ENCODE peak calls at places on chromosomes 12 and 14, in four cellular contexts. J is GM12878, B is HepG2, K is K562. O is an unnamed sample.

GRCh38 chr12:104669851-104670337 is 213.1 kb downstream of the CHST11 start:
- DNase-seq in J (peak), B (no peak), K (no peak), O (no peak)

GRCh38 chr12:112938751-112939150 is 477 bp downstream of the OAS3 start:
- DNase-seq in J (no peak), B (no peak), K (no peak), O (no peak)

GRCh38 chr12:120761581-120761980 is 36.0 kb downstream of the ACADS start:
- DNase-seq in J (no peak), B (no peak), K (no peak), O (peak)

GRCh38 chr12:79373896-79374499 is 316.8 kb downstream of the PAWR start:
- DNase-seq in J (no peak), B (peak), K (peak), O (peak)

GRCh38 chr12:85996280-85996679 is 122.2 kb downstream of the NTS start:
- DNase-seq in J (no peak), B (no peak), K (no peak), O (no peak)

GRCh38 chr14:100140452-100141132 is 18.9 kb downstream of the DEGS2 start:
- DNase-seq in J (no peak), B (peak), K (peak), O (no peak)

GRCh38 chr12:78562358-78563205 is 302.0 kb upstream of the SYT1 start:
- DNase-seq in J (no peak), B (peak), K (peak), O (peak)

GRCh38 chr12:20798561-20798960 is 11.9 kb upstream of the SLCO1B3 start:
- DNase-seq in J (no peak), B (peak), K (no peak), O (no peak)

GRCh38 chr12:12622418-12622817 is 10.7 kb downstream of the CREBL2 start:
- DNase-seq in J (no peak), B (no peak), K (no peak), O (no peak)

GRCh38 chr14:76763362-76764041 is 2.2 kb downstream of the VASH1 start:
- DNase-seq in J (no peak), B (no peak), K (no peak), O (no peak)

GRCh38 chr14:93163570-93163969 is 21.1 kb downstream of the MOAP1 start:
- DNase-seq in J (peak), B (no peak), K (peak), O (no peak)

GRCh38 chr12:31589582-31589895 is 1.4 kb downstream of the DENND5B start:
- DNase-seq in J (no peak), B (no peak), K (peak), O (no peak)
- TF ChIP-seq FOXK2 in J (no peak), B (no peak), K (no peak), O (no peak)

GRCh38 chr12:13942826-13943225 is 38.6 kb downstream of the GRIN2B start:
- DNase-seq in J (no peak), B (no peak), K (no peak), O (no peak)
- TF ChIP-seq FOXK2 in J (no peak), B (no peak), K (no peak), O (no peak)

GRCh38 chr12:14239935-14240872 is 125.3 kb upstream of the ATF7IP start:
- DNase-seq in J (peak), B (no peak), K (no peak), O (no peak)

GRCh38 chr12:14243941-14244340 is 121.5 kb upstream of the ATF7IP start:
- DNase-seq in J (no peak), B (no peak), K (no peak), O (no peak)

GRCh38 chr12:14239350-14239934 is 126.0 kb upstream of the ATF7IP start:
- DNase-seq in J (peak), B (peak), K (no peak), O (no peak)

GRCh38 chr12:14240873-14241220 is 124.6 kb upstream of the ATF7IP start:
- DNase-seq in J (no peak), B (no peak), K (no peak), O (no peak)

DNA sequence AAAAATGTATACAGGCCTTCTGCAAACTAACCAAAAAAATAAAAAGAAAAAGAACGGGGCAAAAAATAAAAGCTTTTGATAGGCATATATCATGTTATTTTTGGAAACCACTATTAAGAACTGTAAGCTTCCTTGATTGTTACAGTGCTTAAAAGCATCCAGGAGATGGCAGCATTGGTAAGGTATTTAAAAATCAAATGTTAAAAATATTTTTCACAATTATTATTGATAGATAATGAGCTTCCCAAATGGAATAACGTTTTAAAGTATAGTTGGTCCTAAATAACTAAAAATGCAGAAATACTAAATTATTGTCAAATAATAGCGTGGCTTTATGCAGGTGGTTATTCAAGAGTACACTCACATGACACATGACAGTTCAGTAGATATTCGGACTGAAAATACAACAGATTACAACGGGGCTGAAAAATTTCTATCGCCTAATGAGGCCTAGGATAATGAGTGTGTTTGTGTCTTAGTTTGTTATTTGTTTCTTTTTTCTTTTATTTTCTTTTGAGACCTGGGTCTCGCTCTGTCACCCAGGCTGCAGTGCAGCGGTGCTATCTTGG is 127.2 kb upstream of the ATF7IP start:
- DNase-seq in J (no peak), B (no peak), K (no peak), O (no peak)
- TF ChIP-seq FOXK2 in J (no peak), B (no peak), K (no peak), O (no peak)

GRCh38 chr14:71966528-71966927 is 34.3 kb downstream of the RGS6 start:
- DNase-seq in J (no peak), B (no peak), K (no peak), O (no peak)
- TF ChIP-seq FOXK2 in J (no peak), B (no peak), K (no peak), O (no peak)

DNA sequence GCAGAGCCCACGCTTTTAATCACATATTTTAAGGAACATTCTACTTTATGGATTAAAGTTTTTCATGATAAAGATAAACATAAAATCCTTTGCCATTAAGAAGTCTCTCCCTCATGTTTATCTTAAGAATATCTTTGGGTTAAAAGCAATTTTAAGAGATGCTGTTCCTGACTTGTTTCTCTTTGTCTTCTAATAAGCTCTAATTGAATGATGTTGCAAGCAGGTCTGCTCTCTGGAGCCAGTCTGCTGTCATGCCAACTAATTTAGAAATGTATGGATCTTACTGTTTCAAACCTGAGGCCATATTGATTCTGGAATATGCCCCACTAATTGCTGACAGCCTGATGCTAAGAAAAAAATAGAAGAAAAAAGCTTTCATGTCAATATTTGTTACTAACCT is 173.6 kb downstream of the TTC8 start:
- DNase-seq in J (no peak), B (no peak), K (no peak), O (no peak)
- TF ChIP-seq FOXK2 in J (no peak), B (no peak), K (no peak), O (no peak)

GRCh38 chr12:76790564-76791552 is 26.9 kb downstream of the ZDHHC17 start:
- DNase-seq in J (no peak), B (peak), K (peak), O (peak)
- TF ChIP-seq FOXK2 in J (no peak), B (no peak), K (no peak), O (no peak)

DNA sequence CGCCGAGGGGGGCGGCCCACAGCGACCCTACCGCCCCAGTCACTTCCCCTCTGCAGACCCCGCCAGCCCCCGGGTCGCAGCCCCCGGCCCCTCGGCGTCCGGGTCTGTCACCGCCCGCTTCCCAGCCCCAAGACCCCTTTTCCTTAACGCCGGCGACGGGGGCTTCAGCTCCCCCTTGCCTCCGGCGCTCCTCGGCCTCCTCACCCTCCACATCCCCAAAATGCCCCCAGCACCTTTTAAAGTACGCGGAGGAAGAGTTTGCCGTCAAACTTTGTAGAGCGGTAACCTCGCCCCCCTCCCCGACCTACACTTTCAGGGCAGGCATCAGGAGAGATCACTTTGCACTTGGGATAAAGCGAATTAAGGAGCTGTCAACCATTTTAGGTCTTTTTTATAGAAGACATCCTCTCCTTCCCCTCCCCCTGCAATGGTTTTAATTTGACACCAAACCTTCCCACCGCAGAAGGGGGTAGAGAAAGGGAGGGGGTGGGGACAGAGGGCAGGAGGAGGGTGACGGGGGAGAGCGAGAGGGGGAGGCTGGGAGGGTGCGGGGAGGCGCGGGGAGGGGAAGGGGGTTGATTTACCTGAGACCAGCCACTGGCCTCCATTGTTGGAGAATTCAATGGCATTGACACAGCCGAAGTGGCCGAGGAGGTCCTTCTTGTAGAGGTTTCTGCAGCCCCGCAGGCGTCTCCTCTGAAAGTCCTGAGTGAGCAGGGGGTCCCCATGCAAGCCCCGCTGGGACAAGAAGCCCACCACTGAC is 557 bp downstream of the DCAF5 start:
- DNase-seq in J (no peak), B (peak), K (peak), O (peak)
- TF ChIP-seq FOXK2 in J (no peak), B (no peak), K (no peak), O (no peak)

GRCh38 chr12:2682301-2683282 is 112.2 kb upstream of the FKBP4 start:
- DNase-seq in J (no peak), B (peak), K (peak), O (no peak)
- TF ChIP-seq FOXK2 in J (no peak), B (no peak), K (no peak), O (no peak)

GRCh38 chr14:67473290-67474082 is 15.0 kb downstream of the TMEM229B start:
- DNase-seq in J (no peak), B (no peak), K (no peak), O (no peak)
- TF ChIP-seq FOXK2 in J (no peak), B (no peak), K (no peak), O (no peak)

DNA sequence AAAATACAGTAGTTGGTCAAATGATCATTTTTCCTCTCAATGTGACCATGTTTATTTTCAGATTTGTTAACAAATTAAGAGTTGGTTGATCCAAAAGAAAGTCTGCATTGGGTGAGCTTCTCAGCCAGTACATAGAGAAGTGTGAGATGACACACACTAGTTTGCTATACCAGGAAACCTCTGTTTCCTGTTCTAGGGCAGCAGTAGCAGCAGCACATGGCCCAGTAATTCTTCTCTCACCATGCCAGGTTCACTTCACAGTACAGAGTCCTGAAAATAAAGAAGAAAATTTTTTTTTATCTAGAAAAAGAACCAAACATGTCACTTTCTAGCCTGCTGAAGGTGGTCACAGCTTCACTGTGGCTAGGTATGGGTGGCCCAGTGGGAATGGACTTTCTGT is 250.2 kb upstream of the OR4E1 start:
- DNase-seq in J (no peak), B (no peak), K (no peak), O (no peak)
- TF ChIP-seq FOXK2 in J (no peak), B (no peak), K (no peak), O (no peak)